ENCODE peak calls at places on chromosomes 16 and 17, in ten cellular contexts. L is OCI-LY7; B is activated CD8-positive, alpha-beta memory T cell treated with anti-CD3 and anti-CD28 coated beads for 4 hours; I is T-helper 17 cell; Y is Calu3; M is AG09319; X is Panc1; A is K562; R is hepatic stellate cell; P is activated T-helper 1 cell treated with anti-CD3 and anti-CD28 coated beads, Interleukin-12 subunit alpha, Interleukin-12 subunit beta, Interleukin-2, Interleukin-4 antibody, amounts not matched to agents 30 ng/mL and 10 ng/mL and 1 ng/mL, durations not matched to agents 14 hours and 24 hours and 36 hours. Q is an unnamed sample.

GRCh38 chr17:42010898-42011516 is 6.2 kb downstream of the DNAJC7 start:
- DNase-seq in L (no peak), P (no peak), B (no peak), I (no peak), M (no peak), X (no peak), A (peak; percentile 58), R (peak; percentile 72), Y (no peak), Q (peak; percentile 27)

GRCh38 chr16:1532081-1532760 is 1.2 kb upstream of the TMEM204 start:
- DNase-seq in B (no peak), I (no peak), A (no peak), L (no peak), Y (no peak), R (peak; percentile 75), X (no peak), P (no peak), M (no peak), Q (no peak)

GRCh38 chr16:57299009-57299718 is 14.7 kb upstream of the PLLP start:
- DNase-seq in L (no peak), P (no peak), I (no peak), A (no peak), X (no peak), B (peak; percentile 18), M (no peak), Y (peak; percentile 73), R (peak; percentile 65), Q (no peak)

GRCh38 chr17:44928136-44928535 is 12.8 kb upstream of the GFAP start:
- DNase-seq in R (no peak), Y (no peak), I (no peak), M (no peak), A (no peak), L (no peak), X (no peak), B (no peak), P (no peak), Q (no peak)

GRCh38 chr17:48368352-48368751 is 61.7 kb downstream of the SKAP1 start:
- DNase-seq in B (no peak), X (no peak), R (no peak), Y (no peak), I (no peak), P (no peak), A (no peak), L (no peak), M (no peak), Q (no peak)

GRCh38 chr17:58097384-58098088 is 14.3 kb downstream of the DYNLL2 start:
- DNase-seq in B (no peak), L (no peak), I (no peak), M (no peak), Y (no peak), P (no peak), R (no peak), X (no peak), A (no peak), Q (no peak)

GRCh38 chr17:36980281-36980761 is 31.6 kb downstream of the AATF start:
- DNase-seq in M (no peak), X (no peak), A (peak; percentile 4), P (no peak), I (no peak), R (peak; percentile 7), B (no peak), Y (no peak), L (no peak), Q (no peak)

GRCh38 chr17:31148205-31148604 is 53.4 kb downstream of the NF1 start:
- DNase-seq in L (no peak), P (no peak), X (no peak), R (peak; percentile 36), I (no peak), B (no peak), A (peak; percentile 38), Y (no peak), M (no peak), Q (no peak)

GRCh38 chr16:50154369-50154947 is 1.4 kb downstream of the TENT4B start:
- DNase-seq in Y (no peak), P (no peak), R (no peak), M (no peak), B (no peak), X (no peak), A (peak; percentile 25), L (no peak), I (no peak), Q (peak; percentile 34)

GRCh38 chr16:53827741-53828140 is 123.8 kb downstream of the FTO start:
- DNase-seq in P (no peak), M (no peak), X (no peak), Y (no peak), A (no peak), I (no peak), B (no peak), R (no peak), L (no peak), Q (no peak)

GRCh38 chr17:13646411-13646810 is 44.7 kb upstream of the HS3ST3A1 start:
- DNase-seq in L (no peak), I (no peak), B (no peak), P (no peak), R (no peak), Y (no peak), A (no peak), X (no peak), M (no peak), Q (no peak)

GRCh38 chr17:58312021-58312630 is 16.5 kb downstream of the TSPOAP1 start:
- DNase-seq in B (no peak), L (no peak), X (no peak), A (no peak), M (no peak), R (no peak), P (no peak), Y (no peak), I (no peak), Q (no peak)

GRCh38 chr16:19329932-19330331 is 44.4 kb downstream of the CLEC19A start:
- DNase-seq in X (no peak), A (no peak), Y (no peak), R (no peak), P (no peak), I (no peak), B (no peak), M (no peak), L (no peak), Q (no peak)

GRCh38 chr17:17752822-17753448 is 71.7 kb downstream of the RAI1 start:
- DNase-seq in R (no peak), P (no peak), B (no peak), Y (no peak), X (no peak), L (peak; percentile 66), M (no peak), A (no peak), I (no peak), Q (peak; percentile 17)

GRCh38 chr17:34099859-34100258 is 155.2 kb upstream of the CCL2 start:
- DNase-seq in R (no peak), X (no peak), Y (no peak), A (no peak), M (no peak), L (no peak), B (no peak), P (no peak), I (no peak), Q (no peak)

GRCh38 chr17:34997355-34997862 is 17.1 kb downstream of the LIG3 start:
- DNase-seq in L (no peak), B (no peak), M (peak; percentile 72), I (no peak), X (no peak), Y (no peak), P (no peak), R (peak; percentile 29), A (no peak), Q (no peak)

GRCh38 chr17:46193626-46194392 is 580 bp upstream of the KANSL1 start:
- DNase-seq in A (peak; percentile 99), X (peak; percentile 47), L (peak; percentile 94), Y (peak; percentile 99), I (peak; percentile 93), P (peak; percentile 95), M (peak; percentile 77), B (peak; percentile 88), R (peak; percentile 97), Q (peak; percentile 98)

GRCh38 chr16:11783319-11784047 is 13.6 kb downstream of the ZC3H7A start:
- DNase-seq in L (peak; percentile 47), I (peak; percentile 45), A (peak; percentile 46), Y (peak; percentile 18), P (peak; percentile 67), X (no peak), M (no peak), B (no peak), R (no peak), Q (peak; percentile 90)

GRCh38 chr16:56462064-56462796 is 10.9 kb downstream of the OGFOD1 start:
- DNase-seq in X (no peak), L (no peak), I (no peak), P (no peak), Y (no peak), B (no peak), M (no peak), R (no peak), A (peak; percentile 62), Q (no peak)

GRCh38 chr16:1554826-1555445 is 21.5 kb downstream of the TMEM204 start:
- DNase-seq in P (no peak), L (no peak), B (no peak), R (no peak), X (no peak), M (no peak), Y (no peak), A (peak; percentile 16), I (no peak), Q (no peak)

GRCh38 chr16:47565454-47565853 is 104.3 kb downstream of the PHKB start:
- DNase-seq in L (no peak), I (no peak), M (no peak), X (no peak), A (peak; percentile 25), P (no peak), R (peak; percentile 17), B (no peak), Y (no peak), Q (peak; percentile 33)

GRCh38 chr16:18932243-18932997 is 6.2 kb upstream of the SMG1 start:
- DNase-seq in Y (no peak), I (no peak), R (peak; percentile 35), A (no peak), M (no peak), P (no peak), L (no peak), X (no peak), B (no peak), Q (no peak)

Q was measured in GM12865.